ENCODE peak calls at places on chromosomes 7 and 10, in five cellular contexts. One of them, this sample, is unnamed.

GRCh38 chr10:103720964-103721335 is 134.4 kb downstream of the SH3PXD2A start:
- DNase-seq in H1: no peak
- DNase-seq in neuronal stem cell: no peak
- DNase-seq in mesenchymal stem cell: no peak
- DNase-seq in trophoblast cell: no peak
- DNase-seq in this sample: no peak

GRCh38 chr7:32039000-32039756 is 31.0 kb downstream of the PDE1C start:
- DNase-seq in H1: no peak
- DNase-seq in neuronal stem cell: no peak
- DNase-seq in mesenchymal stem cell: no peak
- DNase-seq in trophoblast cell: no peak
- DNase-seq in this sample: no peak

GRCh38 chr10:68897336-68897741 is 3.8 kb upstream of the DDX50 start:
- DNase-seq in H1: no peak
- DNase-seq in neuronal stem cell: peak
- DNase-seq in mesenchymal stem cell: peak
- DNase-seq in trophoblast cell: peak
- DNase-seq in this sample: peak

GRCh38 chr7:154424370-154424769 is 372.2 kb downstream of the DPP6 start:
- DNase-seq in H1: no peak
- DNase-seq in neuronal stem cell: no peak
- DNase-seq in mesenchymal stem cell: no peak
- DNase-seq in trophoblast cell: no peak
- DNase-seq in this sample: no peak

GRCh38 chr7:16080131-16080530 is 341.2 kb downstream of the CRPPA start:
- DNase-seq in H1: no peak
- DNase-seq in neuronal stem cell: no peak
- DNase-seq in mesenchymal stem cell: no peak
- DNase-seq in trophoblast cell: no peak
- DNase-seq in this sample: no peak

GRCh38 chr7:12092499-12093130 is 118.5 kb upstream of the TMEM106B start:
- DNase-seq in H1: no peak
- DNase-seq in neuronal stem cell: no peak
- DNase-seq in mesenchymal stem cell: no peak
- DNase-seq in trophoblast cell: no peak
- DNase-seq in this sample: no peak

GRCh38 chr7:1856161-1856965 is 186.3 kb downstream of the ELFN1 start:
- DNase-seq in H1: no peak
- DNase-seq in neuronal stem cell: no peak
- DNase-seq in mesenchymal stem cell: no peak
- DNase-seq in trophoblast cell: no peak
- DNase-seq in this sample: peak

GRCh38 chr10:24396396-24396795 is 187.5 kb downstream of the KIAA1217 start:
- DNase-seq in H1: no peak
- DNase-seq in neuronal stem cell: no peak
- DNase-seq in mesenchymal stem cell: no peak
- DNase-seq in trophoblast cell: no peak
- DNase-seq in this sample: no peak

GRCh38 chr10:129537178-129537577 is 70.1 kb downstream of the MGMT start:
- DNase-seq in H1: no peak
- DNase-seq in neuronal stem cell: no peak
- DNase-seq in mesenchymal stem cell: no peak
- DNase-seq in trophoblast cell: no peak
- DNase-seq in this sample: no peak

GRCh38 chr7:41538810-41539724 is 163.8 kb downstream of the INHBA start:
- DNase-seq in H1: peak
- DNase-seq in neuronal stem cell: no peak
- DNase-seq in mesenchymal stem cell: no peak
- DNase-seq in trophoblast cell: no peak
- DNase-seq in this sample: peak

GRCh38 chr10:122657734-122658133 is 41.9 kb downstream of the C10orf120 start:
- DNase-seq in H1: no peak
- DNase-seq in neuronal stem cell: no peak
- DNase-seq in mesenchymal stem cell: no peak
- DNase-seq in trophoblast cell: no peak
- DNase-seq in this sample: no peak

GRCh38 chr7:49400891-49401550 is 372.4 kb upstream of the VWC2 start:
- DNase-seq in H1: no peak
- DNase-seq in neuronal stem cell: no peak
- DNase-seq in mesenchymal stem cell: no peak
- DNase-seq in trophoblast cell: no peak
- DNase-seq in this sample: no peak

GRCh38 chr10:30765611-30766010 is 136.1 kb upstream of the LYZL2 start:
- DNase-seq in H1: no peak
- DNase-seq in neuronal stem cell: no peak
- DNase-seq in mesenchymal stem cell: no peak
- DNase-seq in trophoblast cell: no peak
- DNase-seq in this sample: no peak

GRCh38 chr10:18238875-18239485 is 98.8 kb downstream of the CACNB2 start:
- DNase-seq in H1: no peak
- DNase-seq in neuronal stem cell: no peak
- DNase-seq in mesenchymal stem cell: peak
- DNase-seq in trophoblast cell: no peak
- DNase-seq in this sample: no peak

GRCh38 chr10:14782691-14783363 is 8.1 kb upstream of the FAM107B start:
- DNase-seq in H1: peak
- DNase-seq in neuronal stem cell: no peak
- DNase-seq in mesenchymal stem cell: peak
- DNase-seq in trophoblast cell: peak
- DNase-seq in this sample: no peak

GRCh38 chr10:111873041-111873440 is 310.5 kb downstream of the GPAM start:
- DNase-seq in H1: no peak
- DNase-seq in neuronal stem cell: no peak
- DNase-seq in mesenchymal stem cell: no peak
- DNase-seq in trophoblast cell: no peak
- DNase-seq in this sample: no peak

GRCh38 chr10:73890261-73890660 is 15.9 kb upstream of the CAMK2G start:
- DNase-seq in H1: no peak
- DNase-seq in neuronal stem cell: no peak
- DNase-seq in mesenchymal stem cell: no peak
- DNase-seq in trophoblast cell: no peak
- DNase-seq in this sample: no peak

GRCh38 chr7:102830206-102830605 is 81.4 kb downstream of the FAM185A start:
- DNase-seq in H1: no peak
- DNase-seq in neuronal stem cell: no peak
- DNase-seq in mesenchymal stem cell: peak
- DNase-seq in trophoblast cell: no peak
- DNase-seq in this sample: no peak

GRCh38 chr10:52779541-52780390 is 7.2 kb upstream of the MBL2 start:
- DNase-seq in H1: peak
- DNase-seq in neuronal stem cell: peak
- DNase-seq in mesenchymal stem cell: peak
- DNase-seq in trophoblast cell: peak
- DNase-seq in this sample: peak

GRCh38 chr7:8056431-8056830 is 87.8 kb downstream of the GLCCI1 start:
- DNase-seq in H1: no peak
- DNase-seq in neuronal stem cell: no peak
- DNase-seq in mesenchymal stem cell: no peak
- DNase-seq in trophoblast cell: no peak
- DNase-seq in this sample: no peak

GRCh38 chr10:79282388-79282787 is 64.9 kb upstream of the PPIF start:
- DNase-seq in H1: no peak
- DNase-seq in neuronal stem cell: no peak
- DNase-seq in mesenchymal stem cell: peak
- DNase-seq in trophoblast cell: peak
- DNase-seq in this sample: no peak

GRCh38 chr7:143368387-143368786 is 5.9 kb upstream of the FAM131B start:
- DNase-seq in H1: no peak
- DNase-seq in neuronal stem cell: no peak
- DNase-seq in mesenchymal stem cell: no peak
- DNase-seq in trophoblast cell: no peak
- DNase-seq in this sample: peak

GRCh38 chr10:94103902-94104301 is 110.2 kb downstream of the PLCE1 start:
- DNase-seq in H1: no peak
- DNase-seq in neuronal stem cell: no peak
- DNase-seq in mesenchymal stem cell: peak
- DNase-seq in trophoblast cell: no peak
- DNase-seq in this sample: no peak

GRCh38 chr10:69704231-69704630 is 74.2 kb downstream of the FAM241B start:
- DNase-seq in H1: no peak
- DNase-seq in neuronal stem cell: no peak
- DNase-seq in mesenchymal stem cell: no peak
- DNase-seq in trophoblast cell: no peak
- DNase-seq in this sample: no peak

GRCh38 chr10:12777840-12778585 is 223.5 kb downstream of the CCDC3 start:
- DNase-seq in H1: no peak
- DNase-seq in neuronal stem cell: no peak
- DNase-seq in mesenchymal stem cell: no peak
- DNase-seq in trophoblast cell: no peak
- DNase-seq in this sample: no peak

GRCh38 chr10:12769326-12770044 is 232.0 kb downstream of the CCDC3 start:
- DNase-seq in H1: no peak
- DNase-seq in neuronal stem cell: no peak
- DNase-seq in mesenchymal stem cell: no peak
- DNase-seq in trophoblast cell: no peak
- DNase-seq in this sample: no peak

GRCh38 chr10:12772797-12773587 is 228.5 kb downstream of the CCDC3 start:
- DNase-seq in H1: no peak
- DNase-seq in neuronal stem cell: no peak
- DNase-seq in mesenchymal stem cell: no peak
- DNase-seq in trophoblast cell: no peak
- DNase-seq in this sample: no peak

GRCh38 chr10:12771956-12772355 is 229.6 kb downstream of the CCDC3 start:
- DNase-seq in H1: no peak
- DNase-seq in neuronal stem cell: no peak
- DNase-seq in mesenchymal stem cell: no peak
- DNase-seq in trophoblast cell: peak
- DNase-seq in this sample: no peak

DNA sequence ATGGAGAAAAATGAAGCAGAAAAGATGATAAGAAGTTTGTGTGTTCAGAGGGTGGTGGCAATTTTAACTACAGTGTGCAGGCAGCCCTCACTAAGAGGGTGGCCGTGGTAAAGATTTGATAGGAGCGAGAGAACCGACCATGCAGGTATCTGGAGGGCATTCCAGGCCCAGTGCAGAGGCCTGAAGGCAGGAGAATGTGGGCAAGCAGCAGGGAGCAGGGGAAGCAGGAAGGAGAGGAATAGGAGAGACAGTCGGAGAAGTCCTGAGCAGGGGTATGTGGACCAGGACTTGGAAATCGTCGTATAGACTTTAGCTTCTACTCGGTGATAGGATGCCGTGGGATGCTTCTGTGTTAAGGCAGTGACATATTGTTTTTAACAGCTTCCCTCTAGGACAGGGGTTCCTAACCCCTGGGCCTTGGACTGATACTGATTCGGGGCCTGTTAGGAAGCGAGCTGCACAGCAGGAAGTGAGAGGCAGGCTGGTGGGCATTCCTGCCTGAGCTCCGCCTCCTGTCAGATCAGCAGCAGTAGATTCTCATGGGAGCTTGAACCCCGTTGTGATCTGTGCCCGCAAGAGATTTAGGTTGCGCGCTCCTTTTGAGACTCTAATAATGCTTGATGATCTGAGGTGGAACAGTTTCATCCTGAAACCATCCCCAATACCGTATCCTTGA is 227.2 kb downstream of the CCDC3 start:
- DNase-seq in H1: no peak
- DNase-seq in neuronal stem cell: no peak
- DNase-seq in mesenchymal stem cell: no peak
- DNase-seq in trophoblast cell: peak
- DNase-seq in this sample: peak
- H2BK12ac ChIP-seq in H1: no peak
- H2BK12ac ChIP-seq in neuronal stem cell: no peak
- H2BK12ac ChIP-seq in mesenchymal stem cell: no peak
- H2BK12ac ChIP-seq in trophoblast cell: no peak
- H2BK12ac ChIP-seq in this sample: no peak

GRCh38 chr10:84156768-84157167 is 16.8 kb upstream of the GPR15LG start:
- DNase-seq in H1: no peak
- DNase-seq in neuronal stem cell: no peak
- DNase-seq in mesenchymal stem cell: peak
- DNase-seq in trophoblast cell: peak
- DNase-seq in this sample: no peak

GRCh38 chr10:84155521-84155920 is 16.2 kb downstream of the GHITM start:
- DNase-seq in H1: no peak
- DNase-seq in neuronal stem cell: no peak
- DNase-seq in mesenchymal stem cell: no peak
- DNase-seq in trophoblast cell: no peak
- DNase-seq in this sample: no peak

GRCh38 chr10:84158549-84158948 is 15.1 kb upstream of the GPR15LG start:
- DNase-seq in H1: no peak
- DNase-seq in neuronal stem cell: no peak
- DNase-seq in mesenchymal stem cell: no peak
- DNase-seq in trophoblast cell: no peak
- DNase-seq in this sample: no peak

GRCh38 chr10:84158061-84158460 is 15.5 kb upstream of the GPR15LG start:
- DNase-seq in H1: no peak
- DNase-seq in neuronal stem cell: no peak
- DNase-seq in mesenchymal stem cell: no peak
- DNase-seq in trophoblast cell: no peak
- DNase-seq in this sample: no peak

GRCh38 chr10:84156009-84156408 is 16.7 kb downstream of the GHITM start:
- DNase-seq in H1: no peak
- DNase-seq in neuronal stem cell: no peak
- DNase-seq in mesenchymal stem cell: no peak
- DNase-seq in trophoblast cell: no peak
- DNase-seq in this sample: no peak
- H2BK12ac ChIP-seq in H1: no peak
- H2BK12ac ChIP-seq in neuronal stem cell: no peak
- H2BK12ac ChIP-seq in mesenchymal stem cell: no peak
- H2BK12ac ChIP-seq in trophoblast cell: no peak
- H2BK12ac ChIP-seq in this sample: no peak

GRCh38 chr10:13000431-13000830 is 1.1 kb downstream of the CCDC3 start:
- DNase-seq in H1: no peak
- DNase-seq in neuronal stem cell: no peak
- DNase-seq in mesenchymal stem cell: peak
- DNase-seq in trophoblast cell: no peak
- DNase-seq in this sample: no peak
- H2BK12ac ChIP-seq in H1: no peak
- H2BK12ac ChIP-seq in neuronal stem cell: no peak
- H2BK12ac ChIP-seq in mesenchymal stem cell: no peak
- H2BK12ac ChIP-seq in trophoblast cell: no peak
- H2BK12ac ChIP-seq in this sample: no peak

GRCh38 chr7:126720232-126720631 is 532.5 kb downstream of the GRM8 start:
- DNase-seq in H1: no peak
- DNase-seq in neuronal stem cell: no peak
- DNase-seq in mesenchymal stem cell: no peak
- DNase-seq in trophoblast cell: no peak
- DNase-seq in this sample: no peak

GRCh38 chr7:126718419-126718818 is 534.3 kb downstream of the GRM8 start:
- DNase-seq in H1: no peak
- DNase-seq in neuronal stem cell: no peak
- DNase-seq in mesenchymal stem cell: no peak
- DNase-seq in trophoblast cell: no peak
- DNase-seq in this sample: no peak

GRCh38 chr7:126716321-126716720 is 536.4 kb downstream of the GRM8 start:
- DNase-seq in H1: no peak
- DNase-seq in neuronal stem cell: no peak
- DNase-seq in mesenchymal stem cell: no peak
- DNase-seq in trophoblast cell: no peak
- DNase-seq in this sample: no peak

DNA sequence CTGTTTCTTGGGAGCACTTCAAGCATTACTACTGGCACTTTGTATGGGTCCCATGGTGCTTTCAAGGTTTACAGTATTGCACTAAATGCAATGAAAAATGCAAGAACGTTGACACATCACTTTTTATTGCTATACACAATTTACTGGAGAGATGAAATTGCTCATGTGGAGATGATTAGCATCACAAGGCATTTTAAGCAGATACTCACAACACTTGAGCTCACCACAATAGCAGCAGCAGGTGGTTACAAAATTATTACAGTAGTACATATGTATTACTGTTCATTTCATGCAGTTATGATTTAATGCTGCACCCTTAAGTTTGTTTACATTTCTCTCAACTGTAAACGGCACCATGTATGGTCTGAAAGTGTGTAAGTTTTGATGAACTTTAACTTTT is 537.7 kb downstream of the GRM8 start:
- DNase-seq in H1: no peak
- DNase-seq in neuronal stem cell: no peak
- DNase-seq in mesenchymal stem cell: no peak
- DNase-seq in trophoblast cell: no peak
- DNase-seq in this sample: no peak
- H2BK12ac ChIP-seq in H1: no peak
- H2BK12ac ChIP-seq in neuronal stem cell: no peak
- H2BK12ac ChIP-seq in mesenchymal stem cell: no peak
- H2BK12ac ChIP-seq in trophoblast cell: no peak
- H2BK12ac ChIP-seq in this sample: no peak